ENCODE peak calls at places on chromosome 16, in nine cellular contexts. A is heart right ventricle; K is left ventricle myocardium inferior; Y is adrenal gland; J is H1; L is CD4-positive, alpha-beta T cell; R is PC-9; X is CD4-positive, CD25-positive, alpha-beta regulatory T cell; H is WERI-Rb-1. D is an unnamed sample.

GRCh38 chr16:7313170-7313569 is 19.5 kb upstream of the RBFOX1 start:
- DNase-seq in A (no peak), K (no peak), Y (no peak), J (no peak), L (no peak), R (no peak), X (no peak), H (peak), D (no peak)

GRCh38 chr16:51820176-51820575 is 669.1 kb upstream of the SALL1 start:
- DNase-seq in A (no peak), K (no peak), Y (no peak), J (no peak), L (no peak), R (no peak), X (no peak), H (no peak), D (no peak)

GRCh38 chr16:9072806-9073341 is 18.6 kb upstream of the HAPSTR1 start:
- DNase-seq in A (no peak), K (no peak), Y (no peak), J (no peak), L (no peak), R (peak), X (peak), H (no peak), D (no peak)

GRCh38 chr16:70592106-70592571 is 54.2 kb upstream of the IL34 start:
- DNase-seq in A (peak), K (peak), Y (peak), J (no peak), L (no peak), R (peak), X (no peak), H (no peak), D (no peak)

GRCh38 chr16:28977703-28978641 is 3.4 kb downstream of the SPNS1 start:
- DNase-seq in A (no peak), K (no peak), Y (no peak), J (peak), L (no peak), R (peak), X (peak), H (peak), D (no peak)

GRCh38 chr16:77618951-77619350 is 103.4 kb upstream of the NUDT7 start:
- DNase-seq in A (no peak), K (no peak), Y (no peak), J (no peak), L (no peak), R (no peak), X (no peak), H (no peak), D (no peak)

GRCh38 chr16:27319257-27319965 is 5.6 kb downstream of the IL4R start:
- DNase-seq in A (no peak), K (no peak), Y (peak), J (no peak), L (no peak), R (no peak), X (peak), H (peak), D (no peak)

GRCh38 chr16:64809876-64810629 is 311.8 kb downstream of the CDH11 start:
- DNase-seq in A (no peak), K (no peak), Y (no peak), J (no peak), L (no peak), R (no peak), X (no peak), H (no peak), D (no peak)

GRCh38 chr16:51012396-51012795 is 138.7 kb downstream of the SALL1 start:
- DNase-seq in A (no peak), K (no peak), Y (no peak), J (no peak), L (no peak), R (no peak), X (no peak), H (no peak), D (no peak)

GRCh38 chr16:74666010-74666421 is 661 bp downstream of the RFWD3 start:
- DNase-seq in A (no peak), K (no peak), Y (no peak), J (no peak), L (no peak), R (no peak), X (no peak), H (no peak), D (no peak)

GRCh38 chr16:50741225-50741807 is 570 bp upstream of the CYLD start:
- DNase-seq in A (peak), K (no peak), Y (peak), J (no peak), L (no peak), R (no peak), X (no peak), H (no peak), D (peak)

GRCh38 chr16:88438084-88438870 is 14.8 kb upstream of the ZFPM1 start:
- DNase-seq in A (no peak), K (no peak), Y (no peak), J (no peak), L (no peak), R (no peak), X (no peak), H (no peak), D (no peak)

GRCh38 chr16:88924834-88925539 is 52.0 kb downstream of the CBFA2T3 start:
- DNase-seq in A (no peak), K (no peak), Y (peak), J (no peak), L (no peak), R (peak), X (no peak), H (no peak), D (peak)

GRCh38 chr16:88991813-88992350 is 14.9 kb upstream of the CBFA2T3 start:
- DNase-seq in A (no peak), K (no peak), Y (no peak), J (no peak), L (no peak), R (no peak), X (no peak), H (no peak), D (no peak)

GRCh38 chr16:29023279-29024278 is 38.7 kb downstream of the LAT start:
- DNase-seq in A (no peak), K (no peak), Y (no peak), J (no peak), L (no peak), R (peak), X (no peak), H (no peak), D (no peak)

GRCh38 chr16:2535644-2536021 is 2.2 kb upstream of the PDPK1 start:
- DNase-seq in A (no peak), K (no peak), Y (peak), J (no peak), L (no peak), R (no peak), X (no peak), H (no peak), D (peak)
- H3K27ac ChIP-seq in A (peak), K (peak), Y (peak), J (no peak), L (no peak), R (no peak), X (no peak), H (no peak), D (peak)

GRCh38 chr16:84739349-84740124 is 39.7 kb downstream of the USP10 start:
- DNase-seq in A (no peak), K (no peak), Y (no peak), J (no peak), L (no peak), R (no peak), X (no peak), H (no peak), D (no peak)

GRCh38 chr16:84742561-84743200 is 42.9 kb downstream of the USP10 start:
- DNase-seq in A (no peak), K (no peak), Y (no peak), J (no peak), L (no peak), R (no peak), X (no peak), H (no peak), D (no peak)

GRCh38 chr16:84741351-84741791 is 41.6 kb downstream of the USP10 start:
- DNase-seq in A (no peak), K (no peak), Y (no peak), J (no peak), L (no peak), R (no peak), X (no peak), H (no peak), D (no peak)

GRCh38 chr16:84738255-84739038 is 38.6 kb downstream of the USP10 start:
- DNase-seq in A (peak), K (peak), Y (peak), J (peak), L (peak), R (peak), X (peak), H (peak), D (peak)

DNA sequence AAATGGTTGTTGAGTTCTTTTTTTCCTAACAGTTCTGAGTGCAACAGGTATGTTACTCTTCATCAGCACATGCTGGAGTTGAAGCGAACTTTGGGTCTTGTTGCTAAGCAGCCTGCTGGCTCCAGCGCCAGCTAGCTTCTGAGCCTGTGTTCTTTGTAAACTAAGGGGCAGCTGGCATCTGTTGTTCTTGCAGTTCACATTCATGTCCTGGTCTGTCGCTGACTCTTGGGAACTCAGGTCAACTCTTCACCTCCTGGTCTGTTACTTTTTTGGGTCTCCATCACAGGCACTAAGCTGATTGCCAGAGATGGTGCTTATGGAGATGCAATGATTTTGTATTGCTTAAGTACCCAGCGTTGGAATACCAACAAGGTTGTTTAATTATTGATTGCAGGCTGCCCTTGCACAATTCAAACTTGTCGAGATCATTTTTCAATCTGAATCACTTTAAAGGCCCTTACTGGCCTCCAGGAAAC is 40.8 kb downstream of the USP10 start:
- DNase-seq in A (peak), K (peak), Y (no peak), J (no peak), L (no peak), R (no peak), X (no peak), H (no peak), D (no peak)
- H3K27ac ChIP-seq in A (no peak), K (peak), Y (no peak), J (no peak), L (no peak), R (no peak), X (no peak), H (no peak), D (no peak)

DNA sequence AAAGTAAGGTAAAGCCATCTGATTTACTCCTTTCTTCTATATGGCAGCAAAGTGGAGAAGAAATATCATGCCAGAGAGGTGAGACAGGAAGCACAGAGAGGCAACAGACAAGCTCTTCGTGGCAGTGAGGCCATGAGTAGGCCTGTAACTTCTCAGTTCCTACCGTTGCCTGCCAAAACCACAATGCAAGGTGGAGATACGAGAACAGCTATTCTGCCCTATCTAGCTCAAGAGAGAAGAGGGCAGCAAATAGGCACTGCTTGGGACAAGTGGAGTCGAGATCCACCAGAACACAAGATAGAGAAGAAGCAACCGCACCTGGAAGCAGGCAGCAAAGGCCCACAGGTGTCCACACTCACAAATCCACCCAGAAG is 24.8 kb downstream of the RANBP10 start:
- DNase-seq in A (no peak), K (no peak), Y (no peak), J (no peak), L (no peak), R (no peak), X (peak), H (no peak), D (no peak)
- H3K27ac ChIP-seq in A (no peak), K (no peak), Y (no peak), J (no peak), L (peak), R (no peak), X (peak), H (no peak), D (no peak)

DNA sequence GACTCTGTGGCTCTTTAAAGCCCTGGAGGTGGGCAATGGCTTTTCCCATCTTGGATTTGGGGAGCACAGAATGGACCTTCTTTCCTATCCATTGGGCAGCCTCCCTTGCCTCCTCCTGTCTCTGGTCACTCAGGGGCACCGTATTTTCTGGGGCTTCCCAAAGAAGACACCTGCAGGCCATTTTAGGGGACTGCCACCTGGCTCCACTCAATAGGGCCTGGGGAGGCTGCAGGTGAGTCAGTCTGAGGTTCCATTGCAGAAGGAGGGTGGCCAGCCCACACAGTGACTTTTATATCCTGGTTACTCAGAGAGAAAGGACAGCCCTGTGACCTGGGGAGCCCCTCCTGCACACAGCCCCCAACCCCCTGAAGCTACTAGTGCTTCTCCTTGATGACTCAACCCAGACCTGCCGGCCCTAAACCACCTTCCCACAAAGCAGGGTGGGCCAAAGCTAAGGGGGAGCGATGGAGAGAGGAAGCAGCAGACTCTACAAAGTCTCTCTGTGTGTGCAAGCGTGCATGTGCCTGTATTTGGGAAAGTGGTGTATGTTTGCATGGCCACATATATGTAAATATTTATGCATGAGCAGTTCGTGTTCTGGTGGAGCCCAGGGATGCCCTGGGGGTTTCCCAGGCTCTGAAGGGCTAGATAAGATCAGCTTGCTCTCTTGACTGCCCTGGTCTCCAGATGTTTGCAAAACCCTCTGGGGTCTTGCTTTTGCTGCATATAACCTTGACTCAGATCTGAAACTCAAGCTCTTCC is 5.0 kb downstream of the CX3CL1 start:
- DNase-seq in A (no peak), K (no peak), Y (no peak), J (no peak), L (no peak), R (peak), X (peak), H (no peak), D (no peak)
- H3K27ac ChIP-seq in A (no peak), K (peak), Y (no peak), J (no peak), L (no peak), R (peak), X (no peak), H (no peak), D (no peak)

DNA sequence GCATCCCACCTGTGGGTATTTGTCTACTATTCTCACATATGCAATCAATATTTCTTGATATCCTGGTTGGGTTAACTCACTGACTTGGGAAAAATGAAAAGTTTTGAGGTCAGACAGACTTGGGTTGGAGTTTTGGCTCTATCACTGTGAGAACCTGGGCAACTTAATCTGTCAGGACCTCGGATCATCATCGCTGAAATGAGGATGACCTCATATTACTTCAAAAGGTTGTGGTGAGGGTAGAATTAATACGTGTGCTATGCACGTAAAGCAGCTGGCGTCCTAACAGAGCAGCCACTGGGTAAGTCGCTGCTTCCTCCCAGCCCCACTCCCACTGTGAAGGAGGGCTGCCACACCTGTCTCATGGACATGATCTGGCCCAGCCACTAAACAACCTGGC is 57.3 kb downstream of the COG7 start:
- DNase-seq in A (no peak), K (no peak), Y (no peak), J (no peak), L (no peak), R (no peak), X (no peak), H (peak), D (no peak)
- H3K27ac ChIP-seq in A (no peak), K (no peak), Y (no peak), J (no peak), L (no peak), R (no peak), X (no peak), H (no peak), D (no peak)

GRCh38 chr16:48498761-48499600 is 111.0 kb downstream of the N4BP1 start:
- DNase-seq in A (no peak), K (no peak), Y (peak), J (no peak), L (no peak), R (peak), X (no peak), H (no peak), D (peak)
- H3K27ac ChIP-seq in A (no peak), K (peak), Y (peak), J (no peak), L (no peak), R (no peak), X (no peak), H (no peak), D (no peak)

DNA sequence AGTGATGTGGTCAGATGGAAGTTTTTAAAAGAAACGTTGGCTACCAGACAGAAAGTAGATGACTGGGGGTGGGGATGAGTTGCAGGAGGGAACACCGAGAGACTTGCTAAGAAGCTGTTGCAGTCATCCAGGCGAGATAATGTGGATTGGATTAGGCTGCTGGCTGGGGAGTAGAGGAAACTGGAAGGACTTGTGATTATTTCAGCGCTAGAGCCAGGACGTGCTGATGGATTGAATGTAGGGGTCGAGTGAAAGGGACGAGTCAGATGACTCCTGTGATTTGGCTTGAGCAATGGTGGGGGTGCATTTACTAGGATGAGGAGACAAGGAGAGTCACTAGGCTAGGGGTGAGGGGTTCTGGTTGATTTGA is 88.5 kb downstream of the CLEC16A start:
- DNase-seq in A (peak), K (peak), Y (peak), J (no peak), L (no peak), R (no peak), X (no peak), H (peak), D (peak)
- H3K27ac ChIP-seq in A (peak), K (peak), Y (peak), J (no peak), L (no peak), R (no peak), X (no peak), H (no peak), D (no peak)

D was measured in ovary.